ENCODE peak calls at places on chromosome 17, in seven cellular contexts. Q is gastrocnemius medialis; G is CD4-positive, alpha-beta memory T cell; X is left lung; D is stomach; L is OCI-LY7; F is endodermal cell. Y is an unnamed sample.

GRCh38 chr17:35051579-35052239 is 11.8 kb downstream of the RFFL start:
- DNase-seq in X (no peak), L (no peak), F (no peak), G (no peak), Q (no peak), D (no peak), Y (no peak)

GRCh38 chr17:27446569-27447301 is 9.5 kb upstream of the KSR1 start:
- DNase-seq in L (no peak), D (no peak), X (no peak), Q (no peak), G (no peak), F (no peak), Y (no peak)

GRCh38 chr17:42964161-42964932 is at the start of gene AARSD1:
- DNase-seq in X (peak; percentile 93), Q (peak; percentile 85), D (peak; percentile 93), L (peak; percentile 86), F (peak; percentile 98), G (peak; percentile 89), Y (peak; percentile 86)

GRCh38 chr17:43940630-43941029 is 1.6 kb downstream of the PPY start:
- DNase-seq in F (peak; percentile 96), D (no peak), L (peak; percentile 44), X (no peak), G (no peak), Q (no peak), Y (no peak)

GRCh38 chr17:57906910-57907309 is 48.3 kb downstream of the CUEDC1 start:
- DNase-seq in Q (no peak), F (peak; percentile 91), L (no peak), D (no peak), G (no peak), X (no peak), Y (no peak)

GRCh38 chr17:14886200-14886739 is 378.9 kb downstream of the PMP22 start:
- DNase-seq in D (no peak), Q (no peak), F (peak; percentile 60), X (no peak), L (peak; percentile 35), G (no peak), Y (no peak)

GRCh38 chr17:31387438-31387837 is 4.0 kb upstream of the RAB11FIP4 start:
- DNase-seq in Q (no peak), X (no peak), F (no peak), L (no peak), D (no peak), G (no peak), Y (no peak)

GRCh38 chr17:11559601-11560000 is 38.7 kb upstream of the DNAH9 start:
- DNase-seq in L (no peak), F (no peak), D (no peak), X (no peak), G (no peak), Q (no peak), Y (no peak)

GRCh38 chr17:79224903-79225302 is 150.3 kb downstream of the ENGASE start:
- DNase-seq in X (no peak), D (no peak), G (no peak), L (no peak), F (no peak), Q (no peak), Y (no peak)

GRCh38 chr17:19641687-19642372 is 6.7 kb upstream of the ALDH3A2 start:
- DNase-seq in L (no peak), X (no peak), F (no peak), Q (no peak), G (no peak), D (no peak), Y (no peak)

GRCh38 chr17:64627797-64628196 is 34.3 kb downstream of the SMURF2 start:
- DNase-seq in G (no peak), Q (no peak), F (no peak), X (no peak), D (no peak), L (no peak), Y (no peak)
- H3K4me1 ChIP-seq in G (peaks cover 52% of the 10 kb centered on the region), Q (peaks cover 10% of the 10 kb centered on the region), F (no peaks in the 10 kb centered on the region), X (peaks cover 80% of the 10 kb centered on the region), D (peaks cover 30% of the 10 kb centered on the region), L (no peaks in the 10 kb centered on the region), Y (peaks cover 28% of the 10 kb centered on the region)

DNA sequence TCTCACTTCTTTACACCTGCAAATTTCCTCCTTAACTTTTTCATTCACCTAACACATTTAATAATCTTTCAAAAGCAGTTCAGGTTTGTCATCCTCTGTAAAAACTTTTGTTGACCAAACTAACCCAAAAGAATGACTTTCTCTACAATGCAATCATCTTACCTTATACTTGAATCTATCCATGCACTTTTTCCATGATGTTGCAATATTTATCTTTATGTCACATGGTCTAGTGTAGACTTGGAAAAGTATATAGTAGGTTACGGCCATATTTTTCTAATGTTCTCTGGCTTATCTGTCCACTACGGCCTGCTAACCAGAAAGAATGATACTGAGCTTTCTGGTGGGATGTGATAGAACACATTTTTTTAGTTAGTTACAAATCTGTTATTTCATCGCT is 431.0 kb upstream of the SOX9 start:
- DNase-seq in D (no peak), Q (no peak), L (no peak), F (no peak), X (no peak), G (no peak), Y (no peak)
- H3K4me1 ChIP-seq in D (no peaks in the 10 kb centered on the region), Q (no peaks in the 10 kb centered on the region), L (no peaks in the 10 kb centered on the region), F (no peaks in the 10 kb centered on the region), X (no peaks in the 10 kb centered on the region), G (no peaks in the 10 kb centered on the region), Y (no peaks in the 10 kb centered on the region)

DNA sequence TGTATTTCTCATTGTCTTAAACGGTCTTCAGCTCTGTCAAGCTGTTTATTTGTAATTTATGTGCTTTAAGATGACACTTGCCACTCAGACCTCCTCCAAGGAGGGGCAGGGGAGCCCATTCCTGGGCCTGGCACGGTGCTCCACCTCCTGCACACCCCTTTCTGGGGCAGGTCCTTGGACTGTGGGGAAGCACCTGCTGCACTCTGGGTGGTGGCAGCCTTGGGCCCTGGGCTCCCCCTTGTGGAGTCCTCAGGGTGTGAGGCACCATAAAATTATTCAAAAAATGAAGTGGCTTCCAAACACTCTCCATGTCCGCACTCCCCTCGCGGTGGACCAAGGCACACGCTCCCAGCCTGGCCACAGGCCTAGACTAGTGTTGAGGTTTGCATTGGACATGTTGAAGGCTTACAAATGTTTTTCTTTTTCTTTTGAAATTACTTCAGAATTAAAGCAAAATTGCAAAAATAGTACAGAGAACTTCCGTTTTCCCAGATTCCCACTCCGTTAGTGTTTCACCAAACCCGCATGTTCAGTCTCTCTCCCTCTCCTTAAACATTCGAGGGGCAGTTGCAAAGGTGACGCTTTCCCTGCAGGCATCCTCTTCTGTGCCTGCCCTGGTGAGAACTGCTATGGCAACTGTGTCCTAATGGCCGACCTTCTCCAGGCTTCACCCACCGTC is 32.4 kb downstream of the FOXK2 start:
- DNase-seq in D (peak; percentile 81), Q (peak; percentile 54), X (peak; percentile 82), G (peak; percentile 76), L (peak; percentile 91), F (peak; percentile 84), Y (peak; percentile 85)
- H3K4me1 ChIP-seq in D (peaks cover 56% of the 10 kb centered on the region), Q (peaks cover 60% of the 10 kb centered on the region), X (peaks cover 70% of the 10 kb centered on the region), G (peaks cover 18% of the 10 kb centered on the region), L (peaks cover 37% of the 10 kb centered on the region), F (no peaks in the 10 kb centered on the region), Y (no peaks in the 10 kb centered on the region)

DNA sequence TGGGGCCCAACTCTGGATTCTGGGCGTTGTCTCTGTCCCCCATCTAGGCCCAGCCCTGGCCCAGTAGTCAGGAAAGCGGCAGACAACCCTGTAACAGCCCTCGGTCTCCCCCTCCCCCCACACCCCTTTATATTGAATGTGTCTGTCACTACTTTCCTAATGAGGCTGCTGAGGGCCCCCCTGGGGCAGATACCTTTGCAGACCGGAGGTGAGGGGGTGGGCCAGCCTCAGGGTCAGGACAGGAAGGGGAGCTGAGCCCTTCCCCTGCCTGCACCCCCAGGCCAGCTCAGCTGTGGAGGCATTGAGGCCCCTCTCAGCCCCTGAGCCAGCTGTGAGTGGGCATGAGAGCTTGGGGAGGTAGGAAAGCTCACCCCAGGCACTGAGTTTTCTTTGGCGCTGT is 17.1 kb downstream of the RAI1 start:
- DNase-seq in D (no peak), F (peak; percentile 83), X (no peak), G (no peak), L (no peak), Q (no peak), Y (no peak)
- H3K4me1 ChIP-seq in D (peaks cover 85% of the 10 kb centered on the region), F (peaks cover 29% of the 10 kb centered on the region), X (peaks cover 78% of the 10 kb centered on the region), G (peaks cover 18% of the 10 kb centered on the region), L (peaks cover 61% of the 10 kb centered on the region), Q (peaks cover 66% of the 10 kb centered on the region), Y (peaks cover 37% of the 10 kb centered on the region)

GRCh38 chr17:62895650-62896301 is 70.3 kb upstream of the TANC2 start:
- DNase-seq in D (no peak), G (no peak), X (no peak), L (no peak), F (no peak), Q (no peak), Y (no peak)
- H3K4me1 ChIP-seq in D (no peaks in the 10 kb centered on the region), G (no peaks in the 10 kb centered on the region), X (peaks cover 53% of the 10 kb centered on the region), L (no peaks in the 10 kb centered on the region), F (no peaks in the 10 kb centered on the region), Q (no peaks in the 10 kb centered on the region), Y (peaks cover 24% of the 10 kb centered on the region)